ENCODE peak calls at places on chromosomes 16 and 17, in five cellular contexts. H is B cell, I is uterus, Z is mucosa of descending colon, A is small intestine. G is an unnamed sample.

GRCh38 chr17:81278831-81279230 is 16.3 kb downstream of the SLC38A10 start:
- DNase-seq in H (no peak), A (no peak), Z (no peak), I (no peak), G (no peak)

GRCh38 chr16:83561876-83562275 is 245.9 kb upstream of the HSBP1 start:
- DNase-seq in H (no peak), A (no peak), Z (peak), I (no peak), G (no peak)

GRCh38 chr16:67939507-67940435 is 3.1 kb upstream of the PSMB10 start:
- DNase-seq in I (no peak), H (no peak), A (peak), Z (peak), G (no peak)

GRCh38 chr16:29012913-29013641 is 28.2 kb downstream of the LAT start:
- DNase-seq in H (no peak), I (no peak), Z (no peak), A (no peak), G (no peak)

GRCh38 chr16:87661561-87661960 is 59.3 kb downstream of the JPH3 start:
- DNase-seq in H (no peak), I (no peak), Z (peak), A (no peak), G (peak)

GRCh38 chr17:17837966-17838962 is 1.5 kb upstream of the SREBF1 start:
- DNase-seq in I (peak), H (no peak), Z (peak), A (peak), G (no peak)

GRCh38 chr17:16926591-16927451 is 45.1 kb downstream of the TNFRSF13B start:
- DNase-seq in I (no peak), A (no peak), H (no peak), Z (no peak), G (no peak)

GRCh38 chr16:65739518-65739917 is 617.7 kb upstream of the CDH11 start:
- DNase-seq in I (no peak), H (no peak), A (no peak), Z (no peak), G (no peak)

GRCh38 chr17:73984981-73985380 is 218.5 kb upstream of the RPL38 start:
- DNase-seq in I (no peak), H (no peak), A (no peak), Z (no peak), G (no peak)

GRCh38 chr16:75029854-75030253 is 31.0 kb downstream of the ZNRF1 start:
- DNase-seq in I (no peak), H (no peak), A (no peak), Z (no peak), G (no peak)

GRCh38 chr17:9256944-9257629 is 235.8 kb downstream of the NTN1 start:
- DNase-seq in H (no peak), A (peak), I (no peak), Z (peak), G (no peak)

GRCh38 chr16:52553322-52553721 is 6.4 kb upstream of the TOX3 start:
- DNase-seq in Z (no peak), H (no peak), I (no peak), A (no peak), G (no peak)

GRCh38 chr16:68463904-68464303 is 15.6 kb upstream of the SMPD3 start:
- DNase-seq in I (no peak), H (no peak), A (no peak), Z (no peak), G (no peak)

GRCh38 chr17:5592382-5592781 is 8.1 kb upstream of the NLRP1 start:
- DNase-seq in Z (no peak), A (peak), I (no peak), H (no peak), G (peak)

GRCh38 chr17:49290690-49291326 is 60.2 kb upstream of the PHOSPHO1 start:
- DNase-seq in Z (peak), A (peak), I (no peak), H (no peak), G (no peak)

GRCh38 chr16:77943770-77944169 is 78.6 kb upstream of the CLEC3A start:
- DNase-seq in A (no peak), I (no peak), Z (no peak), H (no peak), G (no peak)

GRCh38 chr17:82106697-82107305 is 8.8 kb upstream of the FASN start:
- DNase-seq in H (no peak), A (no peak), Z (no peak), I (peak), G (peak)

GRCh38 chr16:47780213-47780612 is 319.1 kb downstream of the PHKB start:
- DNase-seq in I (no peak), A (no peak), Z (no peak), H (no peak), G (no peak)

GRCh38 chr17:72749119-72749572 is 343.3 kb downstream of the SLC39A11 start:
- DNase-seq in A (peak), I (no peak), Z (peak), H (no peak), G (no peak)

GRCh38 chr16:17104654-17105053 is 366.1 kb downstream of the XYLT1 start:
- DNase-seq in I (no peak), H (no peak), Z (no peak), A (no peak), G (no peak)

GRCh38 chr16:55468352-55468990 is 10.5 kb upstream of the MMP2 start:
- DNase-seq in I (no peak), A (no peak), Z (no peak), H (no peak), G (no peak)